ENCODE peak calls at places on chromosome 1, in four cellular contexts. Y, T, E and P are unnamed samples.

GRCh38 chr1:109812691-109813393 is 49.1 kb upstream of the EPS8L3 start:
- DNase-seq in E (no peak), Y (no peak), T (no peak), P (no peak)

GRCh38 chr1:202213361-202214088 is 19.9 kb downstream of the LGR6 start:
- DNase-seq in Y (peak), E (no peak), T (no peak), P (no peak)

GRCh38 chr1:40625476-40626382 is 39.8 kb downstream of the RIMS3 start:
- DNase-seq in Y (no peak), E (no peak), T (no peak), P (no peak)

GRCh38 chr1:77281491-77282186 is at the start of gene AK5:
- DNase-seq in T (no peak), Y (no peak), E (no peak), P (no peak)

GRCh38 chr1:91529856-91530255 is 29.2 kb downstream of the CDC7 start:
- DNase-seq in E (no peak), T (no peak), Y (peak), P (no peak)

GRCh38 chr1:14780271-14780670 is 181.8 kb downstream of the KAZN start:
- DNase-seq in T (no peak), E (no peak), Y (peak), P (no peak)

GRCh38 chr1:1543706-1544099 is 3.3 kb upstream of the TMEM240 start:
- DNase-seq in E (no peak), T (no peak), Y (no peak), P (no peak)

GRCh38 chr1:13623021-13623637 is 39.5 kb downstream of the PDPN start:
- DNase-seq in T (no peak), E (no peak), Y (no peak), P (no peak)

GRCh38 chr1:232925421-232926202 is 24.8 kb upstream of the NTPCR start:
- DNase-seq in T (no peak), Y (no peak), E (no peak), P (no peak)

GRCh38 chr1:232923739-232924386 is 26.5 kb upstream of the NTPCR start:
- DNase-seq in E (no peak), T (peak), Y (no peak), P (no peak)

GRCh38 chr1:232917053-232917452 is 33.4 kb upstream of the NTPCR start:
- DNase-seq in Y (no peak), E (no peak), T (no peak), P (no peak)

GRCh38 chr1:232921416-232921815 is 29.0 kb upstream of the NTPCR start:
- DNase-seq in E (no peak), Y (no peak), T (no peak), P (no peak)

GRCh38 chr1:232922475-232922874 is 27.9 kb upstream of the NTPCR start:
- DNase-seq in E (no peak), T (no peak), Y (no peak), P (no peak)
- TF ChIP-seq ATF3 in E (no peak), T (no peak), Y (no peak), P (no peak)

DNA sequence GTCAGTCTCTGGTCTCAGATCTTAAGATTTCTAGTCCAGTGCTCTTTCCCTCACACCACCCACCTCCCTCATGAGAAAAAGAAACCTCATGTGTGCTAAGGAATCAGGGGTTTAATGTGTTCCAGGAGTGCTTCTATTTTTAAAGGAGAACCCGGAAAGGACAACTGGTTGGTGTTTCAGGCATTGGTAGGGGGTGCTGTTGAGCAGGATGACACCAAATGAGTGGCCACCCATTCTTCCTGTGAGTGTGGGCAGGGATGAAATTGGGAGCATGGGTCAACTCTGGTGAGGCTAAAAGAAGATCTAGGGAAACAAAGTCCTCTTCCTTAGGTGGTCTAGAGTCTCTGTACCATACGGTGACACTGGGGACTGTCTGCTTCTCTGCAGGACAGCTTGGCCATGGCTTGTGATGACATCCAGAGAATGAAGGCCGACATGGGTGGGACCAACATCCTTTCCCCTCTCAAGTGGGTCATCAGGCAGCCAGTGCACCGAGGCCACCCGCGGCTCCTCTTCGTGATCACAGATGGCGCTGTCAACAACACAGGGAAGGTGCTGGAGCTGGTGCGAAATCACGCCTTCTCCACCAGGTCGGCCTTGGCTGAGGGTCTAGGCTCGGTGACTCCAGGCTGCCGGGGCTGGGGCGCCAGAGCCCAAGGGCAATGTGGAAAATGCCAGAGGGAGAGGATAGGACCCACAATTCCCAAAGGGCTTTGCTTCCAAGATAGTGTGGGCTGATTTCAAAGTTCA is 39.3 kb downstream of the VWA5B1 start:
- DNase-seq in E (no peak), Y (no peak), T (no peak), P (no peak)
- TF ChIP-seq CHD2 in E (no peak), Y (no peak), T (no peak), P (no peak)

GRCh38 chr1:156523801-156524480 is 23.4 kb upstream of the MEF2D start:
- DNase-seq in Y (peak), T (no peak), E (no peak), P (no peak)

GRCh38 chr1:156527584-156527983 is 27.0 kb upstream of the MEF2D start:
- DNase-seq in E (no peak), Y (no peak), T (no peak), P (no peak)

GRCh38 chr1:156524481-156524869 is 23.9 kb upstream of the MEF2D start:
- DNase-seq in E (no peak), T (no peak), Y (no peak), P (no peak)

GRCh38 chr1:156525856-156526479 is 25.4 kb upstream of the MEF2D start:
- DNase-seq in E (no peak), Y (no peak), T (no peak), P (no peak)

DNA sequence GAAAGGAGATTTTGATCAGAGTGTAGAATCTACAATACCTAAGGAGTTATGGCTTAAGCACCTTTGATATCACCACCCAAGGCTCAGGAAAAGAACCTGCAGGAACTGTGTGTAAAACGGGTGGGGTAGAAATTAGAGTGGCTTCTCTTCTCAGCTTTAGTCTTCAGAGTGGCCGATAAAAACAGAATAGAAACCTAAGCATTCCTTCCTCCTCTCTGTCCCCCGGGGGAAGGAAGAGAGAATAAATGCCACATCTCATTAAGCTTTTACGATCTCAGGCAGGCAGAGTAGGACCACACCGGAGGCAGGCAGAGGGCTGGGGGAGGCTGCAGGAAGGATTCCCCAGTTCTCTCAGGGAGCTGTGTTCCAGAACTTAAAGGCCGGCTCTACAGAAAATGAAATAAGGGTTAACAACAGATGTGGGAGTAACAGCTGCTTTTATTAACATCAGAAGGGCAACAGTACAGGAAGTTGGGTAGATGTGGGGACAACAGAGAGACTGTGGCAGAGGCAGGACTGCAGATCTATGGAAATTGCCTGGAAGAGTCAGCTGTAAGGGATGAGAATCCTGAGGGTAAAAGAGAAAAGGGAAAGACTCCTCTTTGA is 24.5 kb upstream of the MEF2D start:
- DNase-seq in Y (no peak), E (no peak), T (no peak), P (no peak)
- TF ChIP-seq ATF3 in Y (no peak), E (no peak), T (no peak), P (no peak)

GRCh38 chr1:97647776-97648175 is 273.1 kb downstream of the DPYD start:
- DNase-seq in Y (no peak), E (no peak), T (no peak), P (no peak)
- TF ChIP-seq CHD2 in Y (no peak), E (no peak), T (no peak), P (no peak)